ENCODE peak calls at places on chromosomes 11 and 22, in four cellular contexts. A is KG1, X is bronchial epithelial cell, Z is lower leg skin. N is an unnamed sample.

GRCh38 chr22:29524440-29525191 is 28.9 kb downstream of the THOC5 start:
- DNase-seq in A (no peak), X (peak; percentile 8), Z (no peak), N (no peak)

GRCh38 chr11:44626645-44627044 is 61.2 kb downstream of the CD82 start:
- DNase-seq in A (no peak), X (no peak), Z (no peak), N (no peak)

GRCh38 chr11:29224739-29225384 is 792.0 kb downstream of the KCNA4 start:
- DNase-seq in A (no peak), X (no peak), Z (no peak), N (peak; percentile 27)

GRCh38 chr11:28596816-28597215 is 488.6 kb downstream of the METTL15 start:
- DNase-seq in A (no peak), X (no peak), Z (no peak), N (no peak)

GRCh38 chr22:19761022-19761499 is 483 bp downstream of the TBX1 start:
- DNase-seq in A (no peak), X (no peak), Z (no peak), N (no peak)

GRCh38 chr11:70763606-70764005 is 365.3 kb downstream of the CTTN start:
- DNase-seq in A (no peak), X (no peak), Z (no peak), N (no peak)

GRCh38 chr22:36913431-36914382 is at the start of gene CSF2RB:
- DNase-seq in A (peak; percentile 48), X (no peak), Z (peak; percentile 52), N (no peak)

GRCh38 chr11:119195680-119196079 is 10.4 kb downstream of the NHERF4 start:
- DNase-seq in A (no peak), X (peak; percentile 25), Z (no peak), N (peak; percentile 9)

GRCh38 chr11:73889019-73889418 is 12.2 kb downstream of the PAAF1 start:
- DNase-seq in A (no peak), X (peak; percentile 91), Z (no peak), N (no peak)

GRCh38 chr11:124074554-124074953 is 33.4 kb upstream of the OR10G7 start:
- DNase-seq in A (no peak), X (no peak), Z (no peak), N (no peak)

GRCh38 chr11:83724704-83725114 is 438.5 kb upstream of the CCDC90B start:
- DNase-seq in A (no peak), X (peak; percentile 14), Z (peak; percentile 51), N (peak; percentile 57)

N was measured in NT2/D1.